ENCODE peak calls at places on chromosomes 11 and 22, in six cellular contexts. A is RWPE1, T is sigmoid colon, S is fibroblast of the aortic adventitia, D is choroid plexus epithelial cell, H is fibroblast of mammary gland. G is an unnamed sample.

GRCh38 chr11:78715639-78716311 is 141.1 kb upstream of the NARS2 start:
- DNase-seq in A (peak; percentile 88), T (no peak), S (peak; percentile 58), D (peak; percentile 74), H (peak; percentile 73), G (peak; percentile 78)

GRCh38 chr22:34135749-34136148 is 215.5 kb upstream of the LARGE1 start:
- DNase-seq in A (no peak), T (no peak), S (no peak), D (no peak), H (no peak), G (no peak)

GRCh38 chr11:34275486-34275885 is 82.3 kb downstream of the ABTB2 start:
- DNase-seq in A (no peak), T (no peak), S (no peak), D (no peak), H (no peak), G (no peak)

GRCh38 chr11:124762624-124763155 is 600 bp upstream of the ESAM start:
- DNase-seq in A (no peak), T (no peak), S (no peak), D (no peak), H (no peak), G (no peak)

GRCh38 chr11:44619931-44620725 is 54.7 kb downstream of the CD82 start:
- DNase-seq in A (no peak), T (peak; percentile 56), S (no peak), D (no peak), H (no peak), G (no peak)

GRCh38 chr11:71979094-71979493 is 19.6 kb upstream of the IL18BP start:
- DNase-seq in A (no peak), T (no peak), S (no peak), D (no peak), H (no peak), G (no peak)

GRCh38 chr11:46380340-46381045 is 976 bp upstream of the MDK start:
- DNase-seq in A (peak; percentile 67), T (peak; percentile 85), S (no peak), D (no peak), H (peak; percentile 36), G (peak; percentile 50)

GRCh38 chr11:29280452-29280851 is 736.4 kb downstream of the KCNA4 start:
- DNase-seq in A (peak; percentile 41), T (no peak), S (peak; percentile 30), D (peak; percentile 24), H (no peak), G (peak; percentile 80)

GRCh38 chr22:46067159-46068111 is 82.9 kb upstream of the PPARA start:
- DNase-seq in A (no peak), T (peak; percentile 69), S (peak; percentile 68), D (no peak), H (peak; percentile 65), G (peak; percentile 55)

GRCh38 chr22:42704896-42705295 is 15.8 kb downstream of the A4GALT start:
- DNase-seq in A (no peak), T (no peak), S (no peak), D (no peak), H (no peak), G (no peak)

GRCh38 chr11:111231836-111232235 is 13.7 kb upstream of the POU2AF2 start:
- DNase-seq in A (no peak), T (no peak), S (peak; percentile 13), D (peak; percentile 79), H (peak; percentile 6), G (no peak)

GRCh38 chr22:31800065-31800464 is 46.2 kb downstream of the DEPDC5 start:
- DNase-seq in A (peak; percentile 57), T (no peak), S (peak; percentile 8), D (peak; percentile 65), H (peak; percentile 50), G (peak; percentile 39)

GRCh38 chr11:64859542-64860414 is 15.3 kb upstream of the CDC42BPG start:
- DNase-seq in A (no peak), T (no peak), S (no peak), D (no peak), H (no peak), G (no peak)

GRCh38 chr11:12188548-12189317 is 78.3 kb downstream of the MICAL2 start:
- DNase-seq in A (no peak), T (no peak), S (no peak), D (no peak), H (no peak), G (no peak)

GRCh38 chr11:8963569-8964323 is 496 bp downstream of the TMEM9B start:
- DNase-seq in A (peak; percentile 78), T (peak; percentile 90), S (peak; percentile 56), D (peak; percentile 65), H (no peak), G (peak; percentile 83)

GRCh38 chr11:68582416-68583046 is 101.8 kb upstream of the GAL start:
- DNase-seq in A (peak; percentile 51), T (no peak), S (peak; percentile 4), D (no peak), H (no peak), G (no peak)

GRCh38 chr11:35487532-35488078 is 37.8 kb downstream of the PAMR1 start:
- DNase-seq in A (no peak), T (no peak), S (peak; percentile 82), D (peak; percentile 82), H (peak; percentile 80), G (peak; percentile 43)

GRCh38 chr22:48710410-48710809 is 1117.3 kb downstream of the BRD1 start:
- DNase-seq in A (no peak), T (peak; percentile 49), S (no peak), D (no peak), H (no peak), G (no peak)

GRCh38 chr11:35632301-35632700 is 14.0 kb downstream of the FJX1 start:
- DNase-seq in A (no peak), T (no peak), S (peak; percentile 63), D (no peak), H (peak; percentile 91), G (peak; percentile 34)

GRCh38 chr22:43393132-43393844 is 18.5 kb upstream of the MPPED1 start:
- DNase-seq in A (no peak), T (no peak), S (no peak), D (no peak), H (no peak), G (no peak)

GRCh38 chr11:2376751-2377451 is at the start of gene CD81:
- DNase-seq in A (peak; percentile 61), T (no peak), S (no peak), D (peak; percentile 51), H (peak; percentile 25), G (peak; percentile 38)

GRCh38 chr11:96524475-96524874 is 134.7 kb downstream of the JRKL start:
- DNase-seq in A (no peak), T (no peak), S (peak; percentile 9), D (peak; percentile 28), H (no peak), G (no peak)

GRCh38 chr22:45502215-45503070 is at the start of gene FBLN1:
- DNase-seq in A (peak; percentile 16), T (no peak), S (no peak), D (no peak), H (no peak), G (peak; percentile 52)

GRCh38 chr11:66904055-66904454 is 47.2 kb downstream of the LRFN4 start:
- DNase-seq in A (peak; percentile 61), T (no peak), S (peak; percentile 20), D (no peak), H (peak; percentile 49), G (peak; percentile 57)

GRCh38 chr22:30265851-30266444 is 703 bp downstream of the OSM start:
- DNase-seq in A (no peak), T (peak; percentile 78), S (no peak), D (no peak), H (peak; percentile 33), G (no peak)

DNA sequence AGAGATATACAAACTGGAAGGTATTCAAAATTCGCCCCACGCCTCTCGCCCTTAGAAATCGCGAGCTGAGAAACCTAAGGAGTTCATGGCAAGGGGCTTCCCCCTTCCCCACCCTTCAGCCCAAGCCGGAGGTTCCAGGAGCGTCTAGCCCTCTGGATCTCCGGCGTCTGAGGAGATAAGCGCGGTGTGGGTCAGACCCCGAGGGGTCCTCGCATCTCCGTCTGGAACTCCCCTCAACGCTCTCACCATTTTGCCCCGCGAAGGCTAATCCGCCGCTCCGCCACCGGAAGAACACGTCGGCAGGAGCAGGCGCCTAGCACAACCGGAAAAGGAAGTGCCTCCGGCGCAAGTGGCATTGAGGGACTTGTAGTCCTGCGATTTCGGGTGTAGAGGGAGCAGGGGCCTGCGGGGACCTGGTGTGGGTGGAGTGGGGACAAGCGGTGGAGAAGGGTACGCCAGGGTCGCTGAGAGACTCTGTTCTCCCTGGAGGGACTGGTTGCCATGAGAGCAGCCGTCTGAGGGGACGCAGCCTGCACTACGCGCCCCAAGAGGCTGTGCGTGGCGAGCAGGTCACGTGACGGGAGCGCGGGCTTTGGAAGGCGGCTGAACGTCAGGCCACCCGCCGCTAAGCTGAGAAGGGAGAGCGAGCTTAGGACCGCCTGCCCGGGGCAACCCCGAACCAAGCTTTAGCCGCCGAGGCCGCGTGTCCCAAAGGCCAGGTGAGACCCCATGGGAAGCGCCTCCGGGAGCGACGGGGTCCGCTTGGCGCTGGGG is at the start of the genes FEN1 and TMEM258:
- DNase-seq in A (peak; percentile 89), T (peak; percentile 94), S (peak; percentile 94), D (peak; percentile 96), H (peak; percentile 92), G (peak; percentile 95)
- TF ChIP-seq CTCF in A (no peak), T (no peak), S (peak; percentile 10), D (no peak), H (no peak), G (no peak)

DNA sequence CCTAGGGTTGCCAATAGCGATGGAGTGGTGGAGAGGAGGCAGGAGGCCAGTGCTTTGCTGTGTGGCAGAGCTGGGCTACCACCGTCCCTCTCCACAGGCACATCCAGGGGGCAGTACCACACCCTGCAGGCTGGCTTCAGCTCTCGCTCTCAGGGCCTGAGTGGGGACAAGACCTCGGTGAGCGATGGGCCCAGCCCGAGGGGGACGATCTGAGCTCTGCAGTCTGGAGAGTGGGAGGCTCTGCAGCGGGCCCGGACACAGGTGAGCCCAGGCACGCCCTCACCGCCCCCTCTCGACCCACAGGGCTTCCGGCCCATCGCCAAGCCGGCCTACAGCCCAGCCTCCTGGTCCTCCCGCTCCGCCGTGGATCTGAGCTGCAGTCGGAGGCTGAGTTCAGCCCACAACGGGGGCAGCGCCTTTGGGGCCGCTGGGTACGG is 2.5 kb downstream of the PKP3 start:
- DNase-seq in A (peak; percentile 28), T (no peak), S (peak; percentile 20), D (peak; percentile 36), H (peak; percentile 37), G (no peak)
- TF ChIP-seq CTCF in A (peak; percentile 6), T (no peak), S (peak; percentile 41), D (peak; percentile 50), H (peak; percentile 26), G (no peak)

GRCh38 chr22:39664485-39665200 is 94.1 kb downstream of the CACNA1I start:
- DNase-seq in A (no peak), T (no peak), S (no peak), D (no peak), H (no peak), G (no peak)

GRCh38 chr22:39663751-39664150 is 93.2 kb downstream of the CACNA1I start:
- DNase-seq in A (no peak), T (no peak), S (no peak), D (no peak), H (no peak), G (no peak)

GRCh38 chr22:39661842-39662676 is 91.5 kb downstream of the CACNA1I start:
- DNase-seq in A (peak; percentile 58), T (no peak), S (no peak), D (no peak), H (no peak), G (no peak)

GRCh38 chr22:39661501-39661841 is 90.9 kb downstream of the CACNA1I start:
- DNase-seq in A (no peak), T (no peak), S (no peak), D (no peak), H (no peak), G (no peak)

GRCh38 chr22:39662677-39663034 is 92.1 kb downstream of the CACNA1I start:
- DNase-seq in A (no peak), T (no peak), S (no peak), D (no peak), H (no peak), G (no peak)
- TF ChIP-seq CTCF in A (no peak), T (no peak), S (no peak), D (no peak), H (no peak), G (no peak)

GRCh38 chr11:117387992-117388765 is 60.5 kb downstream of the CEP164 start:
- DNase-seq in A (no peak), T (peak; percentile 38), S (peak; percentile 71), D (peak; percentile 54), H (peak; percentile 62), G (no peak)
- TF ChIP-seq CTCF in A (no peak), T (no peak), S (no peak), D (no peak), H (no peak), G (no peak)